ENCODE peak calls at places on chromosomes 3 and 15, in five cellular contexts. E, I, O, D and N are unnamed samples.

GRCh38 chr3:100463002-100463401 is 29.4 kb upstream of the TMEM45A start:
- DNase-seq in D (peak; percentile 51), O (peak; percentile 52), E (no peak), I (peak; percentile 52), N (no peak)

GRCh38 chr3:133330542-133330941 is 69.3 kb upstream of the BFSP2 start:
- DNase-seq in E (no peak), O (no peak), D (no peak), I (no peak), N (no peak)

GRCh38 chr3:27943106-27943505 is 221.0 kb upstream of the EOMES start:
- DNase-seq in E (no peak), D (no peak), I (no peak), O (no peak), N (no peak)

GRCh38 chr15:80619677-80620076 is 75.4 kb upstream of the ABHD17C start:
- DNase-seq in I (no peak), D (no peak), O (no peak), E (no peak), N (no peak)

GRCh38 chr3:113132571-113132996 is 78.8 kb upstream of the BOC start:
- DNase-seq in I (no peak), O (no peak), E (no peak), D (no peak), N (no peak)

GRCh38 chr3:52841211-52841980 is 6.6 kb upstream of the MUSTN1 start:
- DNase-seq in I (no peak), E (no peak), O (peak; percentile 46), D (no peak), N (no peak)

GRCh38 chr3:1883489-1883888 is 215.2 kb upstream of the CNTN4 start:
- DNase-seq in D (no peak), I (no peak), O (no peak), E (no peak), N (no peak)

GRCh38 chr3:111252795-111253194 is 181.2 kb downstream of the NECTIN3 start:
- DNase-seq in O (no peak), D (no peak), I (no peak), E (no peak), N (no peak)

GRCh38 chr3:40043444-40043755 is 234.0 kb downstream of the MYRIP start:
- DNase-seq in O (no peak), I (peak; percentile 85), E (no peak), D (no peak), N (no peak)

GRCh38 chr3:134003066-134003465 is 26.7 kb downstream of the SLCO2A1 start:
- DNase-seq in I (no peak), E (peak; percentile 13), O (no peak), D (no peak), N (no peak)

GRCh38 chr3:124832782-124833709 is 54.1 kb downstream of the ITGB5 start:
- DNase-seq in D (no peak), O (no peak), E (no peak), I (peak; percentile 71), N (no peak)

GRCh38 chr15:23564798-23565394 is 578 bp upstream of the MKRN3 start:
- DNase-seq in D (no peak), E (no peak), O (no peak), I (peak; percentile 1), N (no peak)

GRCh38 chr3:100400424-100400781 is 486 bp downstream of the TOMM70 start:
- DNase-seq in E (no peak), I (peak; percentile 57), O (no peak), D (no peak), N (no peak)

GRCh38 chr15:70582143-70582945 is 181.0 kb downstream of the UACA start:
- DNase-seq in E (no peak), I (no peak), O (peak; percentile 3), D (no peak), N (no peak)

GRCh38 chr3:17508180-17508752 is 234.2 kb downstream of the TBC1D5 start:
- DNase-seq in E (no peak), I (no peak), O (no peak), D (no peak), N (no peak)

GRCh38 chr3:120177907-120178306 is 83.7 kb upstream of the GSK3B start:
- DNase-seq in D (no peak), E (no peak), O (no peak), I (no peak), N (no peak)

GRCh38 chr3:79019137-79019923 is 748.5 kb downstream of the ROBO1 start:
- DNase-seq in I (peak; percentile 81), D (peak; percentile 71), O (peak; percentile 54), E (peak; percentile 93), N (peak; percentile 77)

GRCh38 chr3:85161544-85161943 is 202.8 kb downstream of the CADM2 start:
- DNase-seq in I (no peak), E (no peak), O (no peak), D (no peak), N (no peak)

GRCh38 chr15:95868450-95868849 is 462.1 kb upstream of the NR2F2 start:
- DNase-seq in E (no peak), O (no peak), D (no peak), I (no peak), N (no peak)

GRCh38 chr15:88982304-88982945 is 69.2 kb upstream of the MFGE8 start:
- DNase-seq in I (no peak), D (peak; percentile 73), E (peak; percentile 80), O (no peak), N (no peak)

GRCh38 chr3:188212308-188212969 is 58.5 kb downstream of the LPP start:
- DNase-seq in O (no peak), I (no peak), E (peak; percentile 83), D (no peak), N (no peak)

GRCh38 chr3:14771593-14772497 is 46.9 kb upstream of the FGD5 start:
- DNase-seq in D (no peak), I (no peak), O (peak; percentile 21), E (no peak), N (peak; percentile 43)

GRCh38 chr3:66858656-66859381 is 139.3 kb upstream of the KBTBD8 start:
- DNase-seq in I (no peak), D (no peak), O (no peak), E (no peak), N (no peak)

GRCh38 chr3:46593979-46594378 is 18.3 kb upstream of the FAM240A start:
- DNase-seq in E (no peak), I (no peak), D (no peak), O (no peak), N (no peak)

GRCh38 chr3:125403789-125404188 is 28.7 kb upstream of the ZNF148 start:
- DNase-seq in D (no peak), I (no peak), O (no peak), E (no peak), N (no peak)

GRCh38 chr15:70493376-70493775 is 270.0 kb downstream of the UACA start:
- DNase-seq in E (no peak), D (no peak), I (no peak), O (no peak), N (no peak)

GRCh38 chr3:49719214-49719884 is at the start of gene AMIGO3:
- DNase-seq in D (peak; percentile 97), O (peak; percentile 94), E (peak; percentile 98), I (peak; percentile 93), N (peak; percentile 98)
- TF ChIP-seq POLR2A in D (peak; percentile 86), O (peak; percentile 63), E (peak; percentile 67), I (peak; percentile 91), N (peak; percentile 87)

GRCh38 chr3:13372126-13372525 is 48.0 kb downstream of the NUP210 start:
- DNase-seq in D (no peak), O (no peak), E (no peak), I (no peak), N (no peak)

GRCh38 chr3:13376091-13376490 is 44.0 kb downstream of the NUP210 start:
- DNase-seq in I (no peak), E (no peak), D (no peak), O (no peak), N (no peak)

GRCh38 chr3:13372656-13373055 is 47.5 kb downstream of the NUP210 start:
- DNase-seq in D (no peak), I (no peak), O (no peak), E (no peak), N (no peak)

GRCh38 chr3:13375464-13375863 is 44.7 kb downstream of the NUP210 start:
- DNase-seq in D (no peak), I (no peak), E (no peak), O (no peak), N (no peak)

GRCh38 chr3:13373975-13374586 is 46.0 kb downstream of the NUP210 start:
- DNase-seq in D (no peak), O (no peak), E (no peak), I (no peak), N (no peak)
- H3K4me1 ChIP-seq in D (no peaks in the 10 kb centered on the region), O (no peaks in the 10 kb centered on the region), E (no peaks in the 10 kb centered on the region), I (no peaks in the 10 kb centered on the region), N (no peaks in the 10 kb centered on the region)

DNA sequence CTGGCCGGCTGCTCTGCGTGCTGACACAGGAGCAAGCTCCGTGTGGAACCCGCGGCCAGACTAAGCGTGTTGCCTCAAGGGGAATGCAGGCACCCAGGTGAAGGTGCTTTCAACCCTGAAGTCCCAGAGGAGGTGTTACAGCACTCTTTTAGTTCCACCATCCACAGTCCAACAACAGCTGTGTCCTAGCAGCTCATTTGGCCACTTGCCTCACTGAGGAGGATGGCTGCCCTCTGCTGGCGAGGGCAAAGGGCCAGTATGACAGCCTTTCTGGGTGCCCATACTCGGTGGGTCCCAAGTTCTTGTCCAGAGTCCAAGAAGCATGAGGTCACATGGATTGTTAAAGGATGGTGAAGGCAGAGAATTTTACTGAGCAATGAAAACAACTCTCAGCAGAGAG is 87.8 kb downstream of the C3orf85 start:
- DNase-seq in E (no peak), I (no peak), D (no peak), O (peak; percentile 81), N (no peak)
- TF ChIP-seq CTCF in E (no peak), I (no peak), D (no peak), O (peak; percentile 70), N (peak; percentile 39)

GRCh38 chr15:67358812-67359211 is 104.2 kb downstream of the IQCH start:
- DNase-seq in E (no peak), D (no peak), O (peak; percentile 76), I (no peak), N (no peak)
- TF ChIP-seq POLR2A in E (no peak), D (no peak), O (no peak), I (no peak), N (no peak)

GRCh38 chr3:158104346-158105020 is 1.7 kb downstream of the SHOX2 start:
- DNase-seq in E (no peak), O (no peak), I (no peak), D (no peak), N (no peak)
- H3K4me1 ChIP-seq in E (no peaks in the 10 kb centered on the region), O (peaks cover 24% of the 10 kb centered on the region), I (peaks cover 6% of the 10 kb centered on the region), D (peaks cover 25% of the 10 kb centered on the region), N (peaks cover 10% of the 10 kb centered on the region)